ENCODE peak calls at places on chromosome 16, in six cellular contexts. C is SK-N-SH, E is HepG2, T is K562, G is HL-60, X is GM23338. F is an unnamed sample.

GRCh38 chr16:87945351-87946042 is 5.7 kb upstream of the BANP start:
- DNase-seq in C (peak), E (no peak), T (no peak), G (no peak), X (peak), F (peak)

GRCh38 chr16:75197522-75198134 is 9.3 kb downstream of the CTRB2 start:
- DNase-seq in C (peak), E (no peak), T (no peak), G (no peak), X (peak), F (no peak)

GRCh38 chr16:35391328-35391727 is 1931.9 kb downstream of the TP53TG3F start:
- DNase-seq in C (peak), E (peak), T (peak), G (peak), X (peak), F (peak)

GRCh38 chr16:80914379-80915078 is 92.2 kb downstream of the CMC2 start:
- DNase-seq in C (no peak), E (peak), T (no peak), G (no peak), X (no peak), F (no peak)

GRCh38 chr16:58551496-58551895 is 36.2 kb downstream of the SETD6 start:
- DNase-seq in C (no peak), E (no peak), T (no peak), G (no peak), X (no peak), F (no peak)

GRCh38 chr16:548586-548985 is 11.6 kb upstream of the PRR35 start:
- DNase-seq in C (no peak), E (no peak), T (no peak), G (no peak), X (no peak), F (no peak)

GRCh38 chr16:87739801-87740200 is 26.0 kb downstream of the KLHDC4 start:
- DNase-seq in C (no peak), E (no peak), T (no peak), G (no peak), X (no peak), F (no peak)

GRCh38 chr16:89039756-89040155 is 53.9 kb upstream of the ACSF3 start:
- DNase-seq in C (no peak), E (no peak), T (no peak), G (no peak), X (no peak), F (no peak)

GRCh38 chr16:76182092-76182635 is 95.0 kb upstream of the CNTNAP4 start:
- DNase-seq in C (no peak), E (no peak), T (no peak), G (no peak), X (no peak), F (no peak)

GRCh38 chr16:23587726-23588125 is 8.4 kb downstream of the NDUFAB1 start:
- DNase-seq in C (no peak), E (no peak), T (no peak), G (no peak), X (no peak), F (no peak)

GRCh38 chr16:51141541-51141940 is 9.5 kb downstream of the SALL1 start:
- DNase-seq in C (no peak), E (no peak), T (no peak), G (no peak), X (no peak), F (no peak)

GRCh38 chr16:85461814-85462404 is 151.2 kb upstream of the GSE1 start:
- DNase-seq in C (peak), E (no peak), T (peak), G (no peak), X (peak), F (no peak)

GRCh38 chr16:2034695-2035430 is 8.2 kb downstream of the NHERF2 start:
- DNase-seq in C (no peak), E (no peak), T (no peak), G (no peak), X (no peak), F (no peak)

GRCh38 chr16:56382901-56383355 is 42.4 kb downstream of the AMFR start:
- DNase-seq in C (no peak), E (peak), T (no peak), G (no peak), X (no peak), F (no peak)

GRCh38 chr16:86118467-86119307 is 219.7 kb downstream of the IRF8 start:
- DNase-seq in C (no peak), E (no peak), T (no peak), G (no peak), X (no peak), F (no peak)

GRCh38 chr16:6976716-6977115 is 355.9 kb upstream of the RBFOX1 start:
- DNase-seq in C (no peak), E (no peak), T (no peak), G (no peak), X (no peak), F (no peak)

GRCh38 chr16:64695684-64696083 is 426.2 kb downstream of the CDH11 start:
- DNase-seq in C (no peak), E (no peak), T (no peak), G (no peak), X (no peak), F (no peak)

GRCh38 chr16:68332411-68333121 is 21.7 kb downstream of the PRMT7 start:
- DNase-seq in C (peak), E (peak), T (no peak), G (peak), X (no peak), F (no peak)

GRCh38 chr16:9090101-9090959 is 1.1 kb upstream of the HAPSTR1 start:
- DNase-seq in C (peak), E (no peak), T (peak), G (no peak), X (peak), F (no peak)

GRCh38 chr16:592518-593306 is 2.8 kb downstream of the RAB40C start:
- DNase-seq in C (no peak), E (peak), T (no peak), G (peak), X (no peak), F (no peak)

GRCh38 chr16:25553711-25554436 is 137.9 kb upstream of the HS3ST4 start:
- DNase-seq in C (no peak), E (no peak), T (peak), G (no peak), X (no peak), F (no peak)

GRCh38 chr16:67279296-67280089 is at the start of gene PLEKHG4:
- DNase-seq in C (peak), E (peak), T (peak), G (peak), X (peak), F (peak)

GRCh38 chr16:2498531-2499253 is 15.1 kb upstream of the ATP6V0C start:
- DNase-seq in C (no peak), E (no peak), T (no peak), G (no peak), X (no peak), F (no peak)

GRCh38 chr16:88047462-88047861 is 96.2 kb downstream of the BANP start:
- DNase-seq in C (no peak), E (peak), T (no peak), G (no peak), X (no peak), F (no peak)

GRCh38 chr16:68934402-68934801 is 91.1 kb downstream of the TANGO6 start:
- DNase-seq in C (no peak), E (no peak), T (no peak), G (no peak), X (no peak), F (no peak)

GRCh38 chr16:77212736-77213541 is 13.7 kb downstream of the SYCE1L start:
- DNase-seq in C (peak), E (no peak), T (peak), G (no peak), X (peak), F (no peak)
- TF ChIP-seq POLR2AphosphoS5 in C (peak), E (no peak), T (no peak), G (no peak), X (peak), F (peak)

DNA sequence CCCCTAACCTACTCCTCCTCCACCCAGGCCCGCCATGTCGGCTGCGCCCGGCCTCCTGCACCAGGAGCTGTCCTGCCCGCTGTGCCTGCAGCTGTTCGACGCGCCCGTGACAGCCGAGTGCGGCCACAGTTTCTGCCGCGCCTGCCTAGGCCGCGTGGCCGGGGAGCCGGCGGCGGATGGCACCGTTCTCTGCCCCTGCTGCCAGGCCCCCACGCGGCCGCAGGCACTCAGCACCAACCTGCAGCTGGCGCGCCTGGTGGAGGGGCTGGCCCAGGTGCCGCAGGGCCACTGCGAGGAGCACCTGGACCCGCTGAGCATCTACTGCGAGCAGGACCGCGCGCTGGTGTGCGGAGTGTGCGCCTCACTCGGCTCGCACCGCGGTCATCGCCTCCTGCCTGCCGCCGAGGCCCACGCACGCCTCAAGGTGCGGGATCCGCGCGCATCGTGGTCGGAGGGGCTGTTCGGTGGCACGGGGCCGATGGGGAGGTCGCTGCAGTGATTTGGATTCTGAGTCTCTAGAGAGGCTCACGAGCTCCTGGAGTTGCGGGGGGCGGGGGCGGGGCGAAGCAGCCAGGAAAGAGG is 877 bp downstream of the TRIM72 start:
- DNase-seq in C (peak), E (no peak), T (no peak), G (no peak), X (peak), F (no peak)
- TF ChIP-seq REST in C (no peak), E (no peak), T (no peak), G (no peak), X (no peak), F (no peak)

DNA sequence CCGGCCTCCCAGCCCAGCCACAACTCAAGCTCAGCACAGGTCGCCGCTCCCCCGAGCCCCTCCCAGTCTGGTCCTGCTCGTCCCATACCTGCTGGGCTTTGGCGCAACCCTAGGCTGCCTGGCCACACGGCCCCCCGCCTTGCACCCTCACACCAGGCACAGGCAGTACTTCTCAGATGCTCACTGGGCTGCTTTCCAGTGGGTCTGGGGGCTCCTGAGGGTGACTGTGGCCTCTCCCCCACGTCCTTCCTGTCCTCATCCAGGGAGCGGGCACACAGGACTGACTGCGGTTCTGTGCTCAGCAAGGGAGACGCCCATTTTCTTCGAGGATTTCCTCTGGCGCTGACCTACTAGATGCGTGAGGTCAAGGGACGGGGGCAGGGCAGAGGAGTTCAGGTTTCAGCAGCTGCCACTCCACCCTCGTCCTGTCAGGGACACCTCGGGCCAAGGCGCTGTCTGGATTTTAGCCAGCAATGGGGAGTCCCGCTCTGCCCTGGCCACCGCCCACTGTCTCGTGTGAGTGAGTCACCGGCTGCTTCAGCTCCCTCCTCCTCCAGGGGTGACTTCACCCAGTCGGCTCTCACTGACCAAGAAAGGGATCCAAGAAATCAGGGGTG is 115.8 kb downstream of the NPIPB11 start:
- DNase-seq in C (no peak), E (peak), T (peak), G (peak), X (peak), F (peak)
- H3K4me3 ChIP-seq in C (no peak), E (no peak), T (peak), G (no peak), X (peak), F (peak)

DNA sequence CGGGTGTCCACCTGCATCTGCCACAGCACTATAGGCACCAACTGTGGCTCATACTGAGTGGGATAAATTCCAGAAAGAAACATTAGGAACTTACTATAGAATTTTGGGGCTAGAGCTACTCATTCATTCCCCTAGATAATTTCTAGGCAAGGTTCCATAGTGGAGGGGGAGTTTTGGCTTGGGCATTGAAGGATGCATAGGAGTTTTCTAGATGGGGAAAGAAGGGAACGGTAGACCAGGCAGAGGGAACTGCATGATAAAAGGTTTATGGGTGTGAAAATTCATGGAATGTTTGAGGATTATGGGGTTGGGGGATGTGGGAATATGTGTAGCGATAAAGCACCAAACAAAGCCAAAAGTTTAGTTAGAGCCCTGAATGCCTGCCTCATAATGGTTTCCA is 35.5 kb downstream of the IL4R start:
- DNase-seq in C (no peak), E (no peak), T (no peak), G (no peak), X (no peak), F (no peak)
- TF ChIP-seq POLR2AphosphoS5 in C (no peak), E (no peak), T (no peak), G (no peak), X (no peak), F (no peak)

GRCh38 chr16:15899538-15900100 is 11.2 kb upstream of the CEP20 start:
- DNase-seq in C (no peak), E (peak), T (peak), G (peak), X (no peak), F (peak)

GRCh38 chr16:15900357-15900756 is 12.0 kb upstream of the CEP20 start:
- DNase-seq in C (no peak), E (no peak), T (no peak), G (no peak), X (no peak), F (no peak)

GRCh38 chr16:15897834-15898254 is 9.4 kb upstream of the CEP20 start:
- DNase-seq in C (no peak), E (no peak), T (peak), G (peak), X (no peak), F (no peak)

GRCh38 chr16:15897386-15897785 is 9.0 kb upstream of the CEP20 start:
- DNase-seq in C (no peak), E (no peak), T (no peak), G (no peak), X (no peak), F (no peak)

DNA sequence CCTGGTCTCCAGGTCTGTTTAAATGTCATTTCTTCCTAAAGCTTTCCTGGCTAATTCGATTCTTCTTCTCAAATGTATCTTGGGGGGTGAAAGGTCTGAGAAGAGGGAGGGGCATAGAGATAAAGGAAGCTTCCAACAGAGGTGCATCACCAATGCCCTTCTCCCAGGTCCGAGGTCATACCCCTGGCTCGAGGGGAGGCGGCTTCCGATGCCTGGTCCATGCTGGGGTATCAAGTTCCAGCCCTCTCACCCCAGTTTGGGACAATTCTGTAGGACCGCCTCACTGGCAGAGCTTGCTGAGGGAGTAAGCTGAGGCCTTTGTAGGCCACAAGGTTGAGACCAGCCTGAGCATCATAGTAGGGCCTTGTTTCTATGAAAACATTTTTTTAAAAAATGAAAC is 10.3 kb upstream of the CEP20 start:
- DNase-seq in C (no peak), E (no peak), T (no peak), G (no peak), X (no peak), F (no peak)
- TF ChIP-seq REST in C (no peak), E (no peak), T (no peak), G (no peak), X (no peak), F (no peak)

DNA sequence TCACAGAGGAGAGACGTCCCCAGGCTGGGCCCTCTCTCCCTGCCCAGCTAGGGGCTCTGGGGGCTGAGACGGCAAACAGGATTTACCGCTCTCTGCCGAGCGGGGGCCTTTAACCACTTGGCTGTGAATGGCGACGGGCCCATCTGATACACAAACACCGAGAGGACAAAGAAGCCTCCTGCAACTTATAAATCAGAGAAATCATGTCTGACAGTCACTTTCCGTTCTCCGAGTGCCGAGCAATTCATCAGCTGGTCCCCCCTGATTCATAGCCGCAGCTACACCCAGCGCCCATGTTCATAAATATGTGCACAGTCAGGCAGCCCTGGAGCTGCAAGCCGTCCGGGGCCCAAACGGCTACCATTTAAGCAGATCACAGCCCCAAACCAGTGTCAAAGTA is 154.4 kb downstream of the C16orf78 start:
- DNase-seq in C (peak), E (no peak), T (peak), G (no peak), X (no peak), F (no peak)
- H3K4me3 ChIP-seq in C (peak), E (no peak), T (no peak), G (no peak), X (no peak), F (no peak)

DNA sequence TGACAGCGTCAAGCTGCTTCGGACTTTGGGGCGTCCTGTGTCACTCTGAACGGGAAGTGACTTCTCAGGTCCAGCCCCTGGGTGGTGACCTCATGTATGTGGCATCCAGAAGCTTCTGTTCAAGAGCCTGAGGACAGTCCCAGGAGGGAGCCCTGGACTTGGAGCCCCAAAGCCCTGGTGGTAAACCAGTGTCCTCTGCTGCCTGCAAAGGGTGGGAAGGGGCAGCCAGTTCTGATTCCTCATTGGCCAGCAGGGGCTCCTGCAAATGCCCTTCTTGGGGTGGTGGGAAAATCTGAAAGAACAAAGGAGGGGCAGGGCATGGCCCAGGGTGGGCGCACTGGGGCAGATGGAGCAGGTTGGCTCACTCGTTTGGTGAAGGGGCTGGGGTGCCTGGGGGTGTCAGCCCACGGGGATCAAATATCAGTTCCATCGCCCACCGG is 1.6 kb downstream of the OSGIN1 start:
- DNase-seq in C (no peak), E (peak), T (peak), G (peak), X (peak), F (peak)
- TF ChIP-seq POLR2AphosphoS5 in C (no peak), E (no peak), T (no peak), G (no peak), X (no peak), F (no peak)

F was measured in HCT116.